ENCODE peak calls at places on chromosomes 2 and 18, in four cellular contexts. M is sigmoid colon, Q is Panc1, O is K562. K is an unnamed sample. For H3K9me3, the result is how much of the 10 kb centered on the place peaks cover.

GRCh38 chr2:230408244-230408842 is 7.7 kb upstream of the SP100 start:
- DNase-seq in O (no peak), M (no peak), Q (no peak), K (no peak)

GRCh38 chr2:41329075-41329474 is 718.7 kb upstream of the PKDCC start:
- DNase-seq in Q (no peak), M (no peak), O (no peak), K (no peak)

GRCh38 chr2:108641766-108642165 is 77.5 kb upstream of the RANBP2 start:
- DNase-seq in O (no peak), Q (no peak), M (no peak), K (no peak)

GRCh38 chr2:111632661-111633060 is 251.3 kb downstream of the ANAPC1 start:
- DNase-seq in Q (no peak), M (no peak), O (no peak), K (no peak)

GRCh38 chr18:35661483-35662146 is 80.1 kb downstream of the GALNT1 start:
- DNase-seq in Q (no peak), M (no peak), O (no peak), K (no peak)

GRCh38 chr2:120429586-120430500 is 83.9 kb downstream of the INHBB start:
- DNase-seq in Q (no peak), O (no peak), M (no peak), K (no peak)

GRCh38 chr2:39432701-39433100 is 4.4 kb downstream of the MAP4K3 start:
- DNase-seq in M (no peak), O (no peak), Q (no peak), K (no peak)

GRCh38 chr2:28047698-28048097 is 157.2 kb downstream of the BABAM2 start:
- DNase-seq in O (no peak), M (no peak), Q (no peak), K (no peak)

GRCh38 chr2:163077241-163077640 is 238.7 kb upstream of the KCNH7 start:
- DNase-seq in M (no peak), O (no peak), Q (no peak), K (no peak)

GRCh38 chr2:117853316-117853715 is 38.8 kb downstream of the DDX18 start:
- DNase-seq in M (no peak), O (no peak), Q (no peak), K (no peak)

GRCh38 chr2:8310557-8311455 is 371.1 kb upstream of the ID2 start:
- DNase-seq in Q (no peak), M (no peak), O (no peak), K (no peak)

DNA sequence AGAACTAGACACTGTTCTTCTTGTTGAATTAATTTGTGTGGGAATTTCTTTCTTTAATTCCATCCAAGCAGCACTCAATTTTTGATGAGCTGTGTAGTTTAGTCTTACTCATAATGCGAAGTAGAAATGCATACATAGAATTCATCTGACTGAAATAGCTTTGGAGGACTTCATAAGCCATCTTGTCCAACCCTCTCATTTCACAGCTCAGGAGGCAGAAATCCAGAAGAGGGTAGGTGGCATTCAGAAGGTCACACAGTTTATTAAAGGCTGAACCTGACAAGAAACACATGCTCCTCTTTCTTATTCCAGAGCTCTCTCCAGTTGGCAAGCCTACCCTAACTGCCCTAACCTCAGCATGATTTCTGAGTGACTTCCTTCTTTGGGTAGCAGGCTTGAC is 169.2 kb upstream of the NOSTRIN start:
- DNase-seq in O (no peak), Q (no peak), M (no peak), K (no peak)
- H3K27ac ChIP-seq in O (no peak), Q (no peak), M (peak), K (peak)

GRCh38 chr2:2703792-2704191 is 372.7 kb upstream of the MYT1L start:
- DNase-seq in M (no peak), O (no peak), Q (no peak), K (no peak)

GRCh38 chr2:2705871-2706270 is 374.8 kb upstream of the MYT1L start:
- DNase-seq in M (no peak), O (no peak), Q (no peak), K (no peak)

GRCh38 chr2:2706306-2706705 is 375.2 kb upstream of the MYT1L start:
- DNase-seq in O (no peak), M (no peak), Q (no peak), K (no peak)

GRCh38 chr2:2703127-2703526 is 372.1 kb upstream of the MYT1L start:
- DNase-seq in Q (no peak), O (no peak), M (no peak), K (no peak)

DNA sequence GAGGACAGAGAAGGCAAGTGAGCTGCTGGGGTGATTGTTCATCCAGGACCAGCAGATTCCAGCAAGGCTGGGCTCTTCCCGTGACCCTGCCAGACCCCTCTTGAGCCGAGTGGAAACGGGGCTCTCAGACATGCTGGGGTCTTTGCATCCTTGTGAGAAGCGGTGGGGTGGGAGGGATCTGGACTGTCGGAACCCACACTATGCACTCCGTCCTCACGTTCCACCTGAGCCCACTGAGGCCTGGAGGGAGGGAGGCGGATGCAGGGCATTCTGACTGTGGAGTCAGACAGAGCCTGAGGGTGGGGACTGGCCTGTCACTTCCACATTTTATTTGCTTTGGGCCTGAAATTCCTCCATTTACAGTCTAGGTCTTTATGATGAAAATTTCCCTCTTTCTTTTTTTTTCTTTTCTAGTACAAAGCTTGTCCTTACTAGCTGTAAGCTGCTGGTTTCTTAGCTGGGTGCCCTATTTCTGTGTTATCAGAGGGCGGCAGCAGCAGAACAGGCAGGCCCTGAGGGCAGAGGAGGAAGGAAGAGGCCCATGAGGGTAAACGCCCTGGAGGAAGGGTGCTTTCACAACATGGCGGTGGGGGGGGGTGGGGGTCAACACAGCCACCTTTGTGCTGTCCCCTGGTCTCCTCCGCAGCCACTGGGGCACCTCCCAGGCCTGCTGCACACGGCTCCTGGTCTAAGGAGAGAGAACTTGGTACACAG is 373.5 kb upstream of the MYT1L start:
- DNase-seq in O (no peak), Q (no peak), M (no peak), K (no peak)
- H3K9me3 ChIP-seq in O (under half), Q (under half), M (under half), K (under half)

DNA sequence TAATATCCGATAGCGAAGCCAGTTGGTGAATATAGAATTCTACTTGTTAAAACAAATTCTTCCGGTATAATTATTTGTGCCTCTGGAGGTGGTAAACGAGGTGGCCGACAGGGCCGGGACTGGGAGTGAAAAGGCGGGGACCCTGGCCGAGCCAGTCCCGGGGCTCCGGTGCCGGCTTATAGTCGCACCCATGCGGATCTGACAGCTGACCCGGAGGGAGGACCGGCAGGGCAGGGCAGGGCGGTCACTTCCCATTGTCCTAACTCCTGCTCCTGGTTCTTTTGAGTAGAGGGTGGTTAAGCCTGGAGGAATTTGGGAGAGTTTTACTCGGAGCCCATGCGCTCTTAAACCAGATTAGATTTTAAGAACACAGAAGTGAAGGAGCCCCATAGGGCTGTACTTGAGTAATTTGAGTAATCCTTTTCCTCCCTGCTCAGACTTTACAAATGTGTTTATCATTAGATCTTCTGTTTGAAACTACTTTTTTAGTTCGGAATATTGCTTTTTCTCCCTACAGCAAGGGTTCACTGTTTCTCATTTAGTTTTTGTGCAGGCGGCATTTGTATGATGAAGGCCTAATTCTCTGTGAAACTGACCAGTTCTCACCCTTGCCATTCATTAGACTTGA is 1.8 kb downstream of the B3GNT2 start:
- DNase-seq in O (no peak), M (no peak), Q (no peak), K (peak)
- TF ChIP-seq POLR2AphosphoS5 in O (no peak), M (no peak), Q (no peak), K (no peak)

GRCh38 chr18:26864658-26865057 is 849 bp downstream of the AQP4 start:
- DNase-seq in Q (no peak), O (no peak), M (no peak), K (no peak)
- H3K27ac ChIP-seq in Q (no peak), O (no peak), M (no peak), K (no peak)

GRCh38 chr2:155600296-155600695 is 732.2 kb downstream of the NR4A2 start:
- DNase-seq in M (no peak), Q (no peak), O (no peak), K (no peak)

GRCh38 chr2:155599834-155600233 is 732.7 kb downstream of the NR4A2 start:
- DNase-seq in M (no peak), O (no peak), Q (no peak), K (no peak)

GRCh38 chr2:155600914-155601760 is 731.4 kb downstream of the NR4A2 start:
- DNase-seq in M (no peak), Q (no peak), O (no peak), K (no peak)
- H3K9me3 ChIP-seq in M (under half), Q (under half), O (under half), K (under half)

DNA sequence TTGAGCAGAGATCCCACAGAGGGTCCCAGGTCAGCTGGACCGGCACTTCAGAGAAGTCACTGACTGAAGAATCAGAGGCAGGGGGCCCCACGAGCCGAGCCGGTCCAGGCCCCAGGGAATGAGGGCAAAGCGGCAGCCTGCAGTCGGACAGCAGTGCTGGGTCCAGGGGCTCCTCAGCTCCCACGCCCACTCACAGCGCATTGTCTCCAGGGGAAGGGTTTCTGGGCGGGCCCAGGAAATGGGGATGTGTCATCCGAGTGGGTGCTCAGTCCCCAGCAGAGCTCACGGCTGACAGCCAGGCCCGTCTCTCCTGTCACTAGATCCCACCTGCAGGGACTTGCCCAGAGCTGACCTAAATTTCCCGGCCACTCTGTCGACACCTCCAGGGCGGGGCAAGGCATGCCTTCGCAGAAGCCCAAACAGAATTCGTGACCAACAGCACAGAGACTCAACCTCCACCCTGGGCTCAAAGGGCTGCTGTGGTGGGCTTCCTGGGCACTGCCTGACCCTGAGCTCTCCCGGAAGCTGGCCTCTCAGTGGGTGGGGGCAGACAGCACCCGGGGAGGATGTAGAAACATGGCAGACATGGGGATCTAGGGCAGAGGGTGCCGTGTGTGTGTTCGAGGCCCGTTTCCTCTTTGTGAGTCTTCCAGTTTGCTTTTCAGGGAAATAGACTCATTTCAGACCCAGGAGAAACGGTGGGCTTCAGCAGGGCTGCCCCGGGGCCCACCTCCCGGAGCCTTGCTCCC is 42.1 kb upstream of the TAF1B start:
- DNase-seq in O (peak), M (no peak), Q (no peak), K (no peak)
- TF ChIP-seq POLR2AphosphoS5 in O (no peak), M (no peak), Q (no peak), K (no peak)

DNA sequence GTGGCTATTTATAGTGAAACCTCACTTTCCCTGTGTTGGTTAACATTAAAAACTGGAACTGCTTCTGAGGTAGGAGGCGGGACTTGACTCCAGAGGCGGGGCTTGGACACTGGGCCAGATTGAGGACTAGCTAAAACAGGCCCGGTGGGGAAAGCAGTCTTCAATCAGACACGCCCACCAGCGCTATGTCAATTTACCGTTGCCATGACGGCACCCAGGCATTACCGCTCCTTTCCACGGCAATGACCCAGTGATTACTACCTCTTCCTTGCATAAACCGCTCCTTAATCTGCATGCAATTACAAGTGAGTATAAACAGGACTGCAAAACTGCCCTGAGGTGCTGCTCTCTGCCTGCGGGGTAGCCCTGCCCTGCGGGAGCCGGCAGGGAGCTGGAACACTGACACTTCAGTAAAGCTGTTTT is 35.3 kb downstream of the LRRFIP1 start:
- DNase-seq in O (peak), Q (no peak), M (peak), K (peak)
- H3K27ac ChIP-seq in O (no peak), Q (no peak), M (peak), K (peak)

GRCh38 chr2:16211341-16211740 is 271.0 kb downstream of the MYCN start:
- DNase-seq in M (no peak), O (no peak), Q (no peak), K (no peak)

GRCh38 chr2:16209799-16210198 is 269.4 kb downstream of the MYCN start:
- DNase-seq in O (no peak), Q (no peak), M (no peak), K (no peak)

GRCh38 chr2:16208921-16209320 is 268.6 kb downstream of the MYCN start:
- DNase-seq in M (no peak), Q (no peak), O (no peak), K (no peak)

GRCh38 chr2:16212321-16212720 is 272.0 kb downstream of the MYCN start:
- DNase-seq in M (no peak), Q (no peak), O (no peak), K (no peak)

DNA sequence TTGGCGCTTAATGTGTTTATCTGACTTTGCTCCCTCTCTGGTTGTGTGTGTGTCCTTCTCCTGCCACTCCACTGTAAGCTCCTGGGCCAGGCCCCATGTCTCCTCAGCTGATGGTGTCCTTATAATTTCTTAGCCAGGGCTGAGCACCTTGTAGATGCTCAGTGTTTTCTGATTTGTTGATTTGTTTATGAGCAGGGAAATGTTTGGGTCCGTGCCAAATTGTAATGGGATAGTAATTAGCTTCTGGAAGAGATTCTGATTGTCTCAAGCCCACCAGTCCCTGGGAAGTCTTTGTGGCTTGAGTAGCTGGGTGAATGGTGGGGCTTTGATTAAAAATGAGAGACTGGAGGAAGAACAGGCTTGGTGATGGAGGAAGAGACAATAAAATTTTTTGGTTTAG is 270.5 kb downstream of the MYCN start:
- DNase-seq in O (no peak), M (no peak), Q (no peak), K (no peak)
- H3K9me3 ChIP-seq in O (under half), M (under half), Q (under half), K (under half)